ENCODE peak calls at places on chromosomes 11 and 22, in six cellular contexts. X is lung microvascular endothelial cell, M is DMS153, H is D721Med, W is SHP77 treated with DMSO at 0.1 percent for 48 hours, C is stromal cell of bone marrow. Q is an unnamed sample.

GRCh38 chr11:109697140-109697843 is 275.3 kb downstream of the C11orf87 start:
- DNase-seq in X (peak), M (peak), H (no peak), W (peak), C (peak), Q (no peak)

GRCh38 chr11:95720219-95720618 is 69.4 kb downstream of the FAM76B start:
- DNase-seq in X (no peak), M (no peak), H (no peak), W (no peak), C (no peak), Q (no peak)

GRCh38 chr11:129225190-129225589 is 33.1 kb upstream of the ARHGAP32 start:
- DNase-seq in X (no peak), M (no peak), H (no peak), W (no peak), C (peak), Q (no peak)

GRCh38 chr11:12318791-12319733 is 58.3 kb upstream of the PARVA start:
- DNase-seq in X (no peak), M (peak), H (no peak), W (peak), C (peak), Q (peak)

GRCh38 chr22:19597399-19597735 is 73.2 kb upstream of the CLDN5 start:
- DNase-seq in X (peak), M (no peak), H (no peak), W (no peak), C (no peak), Q (no peak)

GRCh38 chr22:28208036-28208435 is 289.0 kb upstream of the PITPNB start:
- DNase-seq in X (no peak), M (no peak), H (no peak), W (no peak), C (no peak), Q (no peak)

GRCh38 chr22:17201285-17201945 is 17.8 kb downstream of the ADA2 start:
- DNase-seq in X (peak), M (no peak), H (no peak), W (peak), C (no peak), Q (no peak)

GRCh38 chr11:108511851-108512474 is 13.8 kb upstream of the POGLUT3 start:
- DNase-seq in X (no peak), M (no peak), H (no peak), W (no peak), C (peak), Q (no peak)

GRCh38 chr11:47400813-47401279 is 7.5 kb upstream of the SLC39A13 start:
- DNase-seq in X (no peak), M (no peak), H (no peak), W (no peak), C (no peak), Q (no peak)

GRCh38 chr22:49726701-49727101 is 101.0 kb downstream of the BRD1 start:
- DNase-seq in X (no peak), M (no peak), H (no peak), W (no peak), C (no peak), Q (no peak)

GRCh38 chr11:13503393-13503792 is 7.6 kb upstream of the PTH start:
- DNase-seq in X (no peak), M (no peak), H (no peak), W (no peak), C (no peak), Q (peak)

GRCh38 chr11:125494987-125495725 is 909 bp downstream of the FEZ1 start:
- DNase-seq in X (peak), M (no peak), H (no peak), W (no peak), C (no peak), Q (peak)

GRCh38 chr11:108786281-108786990 is 121.6 kb downstream of the DDX10 start:
- DNase-seq in X (no peak), M (peak), H (no peak), W (no peak), C (no peak), Q (no peak)

GRCh38 chr11:14341968-14342367 is 17.0 kb downstream of the RRAS2 start:
- DNase-seq in X (no peak), M (no peak), H (no peak), W (no peak), C (no peak), Q (no peak)

GRCh38 chr22:48299124-48299523 is 1528.5 kb downstream of the BRD1 start:
- DNase-seq in X (no peak), M (no peak), H (no peak), W (no peak), C (no peak), Q (no peak)

GRCh38 chr22:31328545-31328960 is 17.6 kb downstream of the PATZ1 start:
- DNase-seq in X (no peak), M (no peak), H (no peak), W (no peak), C (no peak), Q (no peak)

GRCh38 chr22:22595001-22595835 is 36.2 kb upstream of the PRAME start:
- DNase-seq in X (no peak), M (no peak), H (no peak), W (no peak), C (no peak), Q (no peak)

GRCh38 chr11:63535734-63536133 is 874 bp upstream of the PLAAT4 start:
- DNase-seq in X (no peak), M (no peak), H (no peak), W (no peak), C (no peak), Q (no peak)

GRCh38 chr11:12201016-12201985 is 90.9 kb downstream of the MICAL2 start:
- DNase-seq in X (peak), M (no peak), H (no peak), W (no peak), C (peak), Q (no peak)

GRCh38 chr22:23542933-23543332 is 37.2 kb downstream of the IGLL1 start:
- DNase-seq in X (peak), M (no peak), H (no peak), W (no peak), C (no peak), Q (no peak)

GRCh38 chr11:69295995-69296889 is 2.3 kb downstream of the MYEOV start:
- DNase-seq in X (no peak), M (no peak), H (no peak), W (no peak), C (peak), Q (no peak)

GRCh38 chr22:30555282-30556210 is 9.0 kb upstream of the SEC14L6 start:
- DNase-seq in X (no peak), M (no peak), H (no peak), W (no peak), C (no peak), Q (no peak)

GRCh38 chr11:68215087-68215445 is 2.0 kb upstream of the KMT5B start:
- DNase-seq in X (no peak), M (no peak), H (no peak), W (no peak), C (no peak), Q (no peak)

GRCh38 chr11:16809901-16810668 is 71.6 kb downstream of the C11orf58 start:
- DNase-seq in X (peak), M (no peak), H (no peak), W (no peak), C (peak), Q (peak)

GRCh38 chr22:43011079-43011478 is 3.9 kb downstream of the PACSIN2 start:
- DNase-seq in X (no peak), M (no peak), H (no peak), W (no peak), C (no peak), Q (no peak)

GRCh38 chr11:92663539-92663938 is 305.9 kb upstream of the MTNR1B start:
- DNase-seq in X (no peak), M (no peak), H (no peak), W (no peak), C (no peak), Q (no peak)